ENCODE peak calls at places on chromosomes 6 and 20, in five cellular contexts. J, G, E, P and T are unnamed samples.

GRCh38 chr6:79170915-79171314 is 63.6 kb downstream of the HMGN3 start:
- DNase-seq in P (no peak), J (peak; percentile 16), E (no peak), G (no peak), T (no peak)

GRCh38 chr6:170473226-170473789 is 79.8 kb downstream of the PSMB1 start:
- DNase-seq in E (no peak), G (no peak), J (no peak), P (no peak), T (peak; percentile 69)

GRCh38 chr6:161256390-161256789 is 17.5 kb downstream of the AGPAT4 start:
- DNase-seq in G (no peak), J (no peak), E (no peak), P (no peak), T (no peak)

GRCh38 chr20:13810446-13810845 is 25.6 kb downstream of the NDUFAF5 start:
- DNase-seq in G (no peak), E (no peak), J (no peak), P (no peak), T (no peak)

GRCh38 chr6:104601756-104602155 is 258.0 kb downstream of the HACE1 start:
- DNase-seq in E (no peak), P (no peak), G (no peak), J (peak; percentile 2), T (no peak)

GRCh38 chr20:61520076-61520639 is 268.1 kb downstream of the CDH4 start:
- DNase-seq in G (no peak), P (no peak), J (no peak), E (no peak), T (no peak)

GRCh38 chr20:9626357-9626756 is 112.0 kb downstream of the LAMP5 start:
- DNase-seq in E (no peak), P (no peak), G (no peak), J (no peak), T (no peak)

GRCh38 chr20:41136695-41137411 is 490 bp upstream of the PLCG1 start:
- DNase-seq in J (peak; percentile 75), G (peak; percentile 97), P (peak; percentile 16), E (peak; percentile 91), T (peak; percentile 94)

GRCh38 chr6:20669571-20670314 is 135.5 kb downstream of the CDKAL1 start:
- DNase-seq in E (no peak), J (no peak), G (no peak), P (no peak), T (no peak)

GRCh38 chr6:37332894-37333293 is 20.9 kb upstream of the RNF8 start:
- DNase-seq in J (no peak), P (no peak), E (no peak), G (no peak), T (no peak)

GRCh38 chr6:12343122-12343439 is 52.9 kb downstream of the EDN1 start:
- DNase-seq in J (no peak), E (no peak), P (no peak), G (no peak), T (no peak)

GRCh38 chr20:16178671-16179070 is 394.6 kb downstream of the KIF16B start:
- DNase-seq in P (no peak), J (no peak), G (no peak), E (no peak), T (no peak)

GRCh38 chr6:106495014-106495413 is 134.3 kb downstream of the RTN4IP1 start:
- DNase-seq in J (no peak), G (no peak), P (no peak), E (no peak), T (no peak)

DNA sequence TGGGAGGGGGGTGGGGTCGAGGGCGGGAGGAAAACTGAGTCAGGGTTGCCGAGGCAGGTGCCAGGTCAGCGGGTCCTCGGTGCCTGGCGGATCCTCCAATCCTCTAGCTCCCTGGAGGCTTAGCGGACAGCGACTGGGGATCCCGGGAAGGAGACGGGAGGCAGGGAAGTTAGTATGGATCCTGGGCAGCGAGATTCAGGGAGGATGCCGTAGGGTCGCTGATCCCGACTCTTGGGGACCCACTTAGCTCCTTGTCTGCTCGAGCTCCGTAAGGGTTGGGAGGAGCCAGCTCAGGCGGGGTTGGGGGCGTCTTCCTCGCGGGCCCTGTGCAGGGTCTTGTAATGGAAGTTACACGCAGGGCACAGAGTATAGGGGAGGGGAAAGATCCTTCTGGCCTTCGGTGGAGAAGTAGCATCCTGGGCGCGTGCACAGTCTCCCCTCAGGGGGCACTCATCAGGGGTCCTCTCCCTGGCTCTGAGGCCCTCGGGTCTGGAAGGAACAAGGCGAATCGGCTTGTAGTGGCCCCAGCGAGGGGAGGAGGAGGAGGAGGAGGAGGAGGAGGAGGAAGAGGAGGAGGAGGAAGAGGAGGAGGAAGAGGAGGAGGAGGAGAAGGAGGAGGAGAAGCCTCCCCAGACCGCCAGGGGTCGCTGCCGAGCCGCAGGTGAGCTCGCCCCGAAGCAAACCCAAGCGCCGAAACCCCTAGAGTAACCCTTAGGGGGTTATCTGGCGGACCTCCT is 6.4 kb upstream of the SLC12A5 start:
- DNase-seq in P (no peak), E (peak; percentile 74), J (no peak), G (peak; percentile 87), T (peak; percentile 76)
- TF ChIP-seq CTCF in P (peak; percentile 80), E (peak; percentile 46), J (peak; percentile 56), G (peak; percentile 79), T (peak; percentile 75)

DNA sequence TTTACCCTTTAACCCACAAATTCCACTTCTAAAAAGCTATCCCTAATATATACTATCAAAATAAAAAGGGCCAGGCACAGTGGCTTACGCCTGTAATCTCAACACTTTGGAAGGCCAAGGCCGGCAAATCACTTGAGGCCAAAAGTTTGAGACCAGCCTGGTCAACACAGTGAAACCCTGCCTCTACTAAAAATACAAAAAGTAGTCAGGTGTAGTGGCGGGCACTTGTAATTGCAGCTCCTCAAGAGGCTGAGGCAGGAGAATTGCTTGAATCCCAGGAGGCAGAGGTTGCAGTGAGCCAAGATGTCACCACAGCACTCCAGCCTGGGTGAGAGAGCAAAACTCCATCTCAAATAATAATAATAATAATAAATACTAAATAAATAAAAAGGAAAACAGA is 82.5 kb downstream of the TRIM27 start:
- DNase-seq in J (no peak), P (no peak), G (no peak), E (no peak), T (no peak)
- TF ChIP-seq CTCF in J (no peak), P (no peak), G (no peak), E (peak; percentile 49), T (peak; percentile 28)

GRCh38 chr6:130743175-130743574 is 84.0 kb upstream of the SMLR1 start:
- DNase-seq in J (no peak), G (no peak), E (peak; percentile 5), P (no peak), T (no peak)
- TF ChIP-seq CTCF in J (no peak), G (no peak), E (peak; percentile 35), P (no peak), T (peak; percentile 40)

GRCh38 chr6:134844120-134844519 is 105.8 kb downstream of the ALDH8A1 start:
- DNase-seq in G (no peak), J (no peak), P (no peak), E (no peak), T (no peak)
- TF ChIP-seq CTCF in G (no peak), J (no peak), P (no peak), E (no peak), T (no peak)

DNA sequence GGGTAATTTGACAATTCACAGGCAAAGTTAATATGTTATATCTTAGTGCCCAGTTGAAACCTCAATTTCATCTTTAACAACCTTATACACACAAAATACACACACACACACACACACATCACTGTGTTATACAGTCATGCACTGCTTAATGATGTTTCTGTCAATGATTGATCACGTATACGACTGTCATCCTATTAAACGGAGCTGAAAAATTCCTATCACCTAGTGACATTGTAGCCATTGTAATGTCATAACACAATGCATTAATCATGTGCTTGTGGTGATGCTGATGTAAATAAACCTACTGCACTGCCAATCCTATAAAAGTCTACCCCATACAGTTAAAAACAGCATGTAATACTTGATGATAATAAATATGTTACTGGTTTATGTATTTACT is 64.8 kb upstream of the HLA-E start:
- DNase-seq in G (no peak), E (no peak), P (no peak), J (no peak), T (no peak)
- TF ChIP-seq CTCF in G (no peak), E (no peak), P (no peak), J (no peak), T (no peak)

DNA sequence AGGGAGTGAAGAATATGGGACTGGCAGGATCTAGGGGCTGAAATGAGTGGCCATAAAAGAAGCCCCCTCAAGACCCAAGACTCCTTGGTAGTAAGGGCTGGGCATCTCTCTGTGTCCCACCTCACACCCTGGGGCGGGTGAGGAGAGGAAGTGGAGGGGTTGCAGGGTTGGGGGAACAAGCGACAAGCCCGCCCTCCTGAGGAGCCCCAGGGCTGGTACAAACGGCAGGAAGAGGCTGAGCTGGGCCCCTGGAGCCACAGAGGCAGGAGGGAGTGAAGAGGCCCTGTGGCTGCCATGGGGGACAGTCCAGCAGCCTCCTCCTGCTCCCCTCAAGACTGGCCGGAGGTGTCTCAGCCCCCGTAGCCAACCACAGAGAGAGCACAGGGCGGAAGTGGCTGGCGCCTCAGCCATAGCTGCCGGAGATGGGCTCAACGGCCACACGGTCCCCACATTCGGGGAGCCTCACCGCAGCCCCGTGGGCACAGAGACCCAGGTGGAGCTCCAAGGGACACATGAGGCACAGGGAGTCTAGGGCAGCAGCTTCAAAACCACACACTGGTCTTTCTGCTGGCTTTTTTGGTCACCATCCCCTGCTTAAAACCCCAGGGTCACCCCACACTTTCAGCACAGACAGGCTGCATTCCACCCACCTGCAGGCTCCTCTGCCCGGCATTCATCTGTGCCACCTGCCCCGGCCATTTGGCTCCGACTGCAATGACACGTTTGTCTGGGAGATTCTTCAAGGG is 586 bp downstream of the C20orf203 start:
- DNase-seq in E (no peak), G (peak; percentile 71), P (no peak), J (no peak), T (no peak)
- TF ChIP-seq CTCF in E (no peak), G (no peak), P (no peak), J (no peak), T (no peak)

DNA sequence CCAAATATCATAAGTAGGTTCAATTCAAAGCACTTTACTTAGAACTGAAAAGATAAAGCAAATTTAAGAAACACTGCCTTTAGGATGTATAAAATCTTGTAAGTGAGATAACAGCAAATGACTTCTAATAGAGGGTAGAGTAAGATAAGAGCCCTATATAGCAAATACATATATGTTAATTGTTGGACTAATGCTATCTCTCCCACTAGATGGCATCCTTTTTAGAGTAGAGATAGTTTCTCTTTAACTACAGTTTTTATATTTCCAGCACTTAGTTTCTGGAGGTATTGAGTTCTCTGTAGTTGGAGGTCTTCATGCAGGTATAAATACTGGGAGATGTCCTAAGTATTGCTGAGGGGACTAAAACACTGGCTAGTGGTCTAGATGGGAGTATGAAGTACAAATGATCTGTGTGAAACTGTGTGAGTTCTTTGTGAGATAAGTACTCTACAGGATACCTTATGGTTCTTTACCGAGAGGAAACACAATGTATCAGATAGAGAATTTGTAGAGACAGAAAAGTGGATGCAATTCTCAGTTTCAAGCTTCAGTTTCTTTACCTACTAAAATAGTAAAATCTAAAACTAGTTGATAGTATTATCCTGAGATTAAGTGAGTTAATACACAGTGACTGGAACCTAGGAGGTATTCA is 399.3 kb downstream of the KHDRBS2 start:
- DNase-seq in J (no peak), E (no peak), P (no peak), G (peak; percentile 8), T (no peak)
- TF ChIP-seq CTCF in J (no peak), E (no peak), P (no peak), G (peak; percentile 37), T (no peak)